ENCODE peak calls at places on chromosome 5, in five cellular contexts. One of them, this sample, is unnamed.

GRCh38 chr5:150987746-150988145 is 32.6 kb upstream of the GPX3 start:
- DNase-seq in PC-3: peak
- DNase-seq in NB4: no peak
- DNase-seq in sigmoid colon: no peak
- DNase-seq in body of pancreas: no peak
- DNase-seq in this sample: no peak

GRCh38 chr5:95838001-95838520 is 15.5 kb upstream of the GLRX start:
- DNase-seq in PC-3: no peak
- DNase-seq in sigmoid colon: no peak
- DNase-seq in NB4: no peak
- DNase-seq in body of pancreas: no peak
- DNase-seq in this sample: no peak

GRCh38 chr5:34563951-34564705 is 92.0 kb upstream of the RAI14 start:
- DNase-seq in body of pancreas: peak
- DNase-seq in PC-3: peak
- DNase-seq in NB4: no peak
- DNase-seq in sigmoid colon: no peak
- DNase-seq in this sample: no peak

GRCh38 chr5:177311361-177311722 is 356 bp downstream of the MXD3 start:
- DNase-seq in PC-3: peak
- DNase-seq in body of pancreas: no peak
- DNase-seq in NB4: peak
- DNase-seq in sigmoid colon: no peak
- DNase-seq in this sample: no peak

GRCh38 chr5:170631471-170632195 is 127.8 kb downstream of the KCNIP1 start:
- DNase-seq in NB4: no peak
- DNase-seq in PC-3: no peak
- DNase-seq in body of pancreas: peak
- DNase-seq in sigmoid colon: peak
- DNase-seq in this sample: no peak

GRCh38 chr5:125450803-125451202 is 704.4 kb upstream of the ZNF608 start:
- DNase-seq in sigmoid colon: no peak
- DNase-seq in body of pancreas: no peak
- DNase-seq in NB4: no peak
- DNase-seq in PC-3: no peak
- DNase-seq in this sample: no peak

GRCh38 chr5:56637321-56637920 is 177.9 kb upstream of the MAP3K1 start:
- DNase-seq in NB4: no peak
- DNase-seq in sigmoid colon: no peak
- DNase-seq in PC-3: peak
- DNase-seq in body of pancreas: peak
- DNase-seq in this sample: no peak

GRCh38 chr5:157253547-157253946 is 12.4 kb upstream of the CYFIP2 start:
- DNase-seq in body of pancreas: peak
- DNase-seq in PC-3: peak
- DNase-seq in sigmoid colon: no peak
- DNase-seq in NB4: peak
- DNase-seq in this sample: peak

GRCh38 chr5:80128129-80128528 is 93.0 kb downstream of the THBS4 start:
- DNase-seq in body of pancreas: no peak
- DNase-seq in NB4: no peak
- DNase-seq in PC-3: peak
- DNase-seq in sigmoid colon: no peak
- DNase-seq in this sample: no peak

GRCh38 chr5:7650755-7651154 is 200.2 kb downstream of the CFAP90 start:
- DNase-seq in NB4: no peak
- DNase-seq in body of pancreas: no peak
- DNase-seq in PC-3: no peak
- DNase-seq in sigmoid colon: peak
- DNase-seq in this sample: no peak

GRCh38 chr5:135203593-135204036 is 169.6 kb upstream of the PITX1 start:
- DNase-seq in body of pancreas: no peak
- DNase-seq in NB4: peak
- DNase-seq in PC-3: peak
- DNase-seq in sigmoid colon: no peak
- DNase-seq in this sample: no peak

GRCh38 chr5:10144040-10144439 is 105.6 kb downstream of the ATPSCKMT start:
- DNase-seq in body of pancreas: no peak
- DNase-seq in PC-3: no peak
- DNase-seq in NB4: no peak
- DNase-seq in sigmoid colon: no peak
- DNase-seq in this sample: no peak

GRCh38 chr5:10145922-10146321 is 103.8 kb downstream of the ATPSCKMT start:
- DNase-seq in NB4: peak
- DNase-seq in body of pancreas: no peak
- DNase-seq in sigmoid colon: no peak
- DNase-seq in PC-3: peak
- DNase-seq in this sample: no peak

GRCh38 chr5:10138385-10139057 is 111.2 kb downstream of the ATPSCKMT start:
- DNase-seq in sigmoid colon: no peak
- DNase-seq in NB4: no peak
- DNase-seq in body of pancreas: no peak
- DNase-seq in PC-3: no peak
- DNase-seq in this sample: no peak

GRCh38 chr5:10140195-10140973 is 109.3 kb downstream of the ATPSCKMT start:
- DNase-seq in NB4: peak
- DNase-seq in sigmoid colon: no peak
- DNase-seq in PC-3: peak
- DNase-seq in body of pancreas: no peak
- DNase-seq in this sample: no peak
- TF ChIP-seq CTCF in NB4: peak
- TF ChIP-seq CTCF in sigmoid colon: no peak
- TF ChIP-seq CTCF in PC-3: peak
- TF ChIP-seq CTCF in body of pancreas: no peak
- TF ChIP-seq CTCF in this sample: no peak

DNA sequence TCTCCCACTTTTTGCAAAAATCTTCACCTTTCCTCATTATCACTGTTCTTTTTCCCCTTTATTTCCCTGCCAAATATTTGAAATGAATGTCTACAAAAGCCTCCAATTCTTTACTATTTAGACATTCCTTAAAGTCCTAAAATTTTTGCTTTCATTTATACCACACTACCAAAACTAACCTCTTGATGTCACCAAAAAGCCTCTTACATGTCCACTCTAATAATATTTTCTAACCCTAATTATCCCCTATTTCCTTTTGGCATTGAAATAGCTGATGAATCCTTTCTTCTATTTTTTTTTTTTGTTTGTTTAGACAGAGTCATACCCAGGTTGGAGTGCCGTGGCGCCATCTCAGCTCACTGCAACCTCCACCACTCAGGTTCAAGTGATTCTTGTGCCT is 32.3 kb upstream of the NRG2 start:
- DNase-seq in PC-3: peak
- DNase-seq in sigmoid colon: no peak
- DNase-seq in body of pancreas: no peak
- DNase-seq in NB4: peak
- DNase-seq in this sample: no peak
- TF ChIP-seq CTCF in PC-3: peak
- TF ChIP-seq CTCF in sigmoid colon: no peak
- TF ChIP-seq CTCF in body of pancreas: peak
- TF ChIP-seq CTCF in NB4: no peak
- TF ChIP-seq CTCF in this sample: no peak

GRCh38 chr5:43007911-43008368 is 32.2 kb downstream of the ANXA2R start:
- DNase-seq in PC-3: peak
- DNase-seq in sigmoid colon: peak
- DNase-seq in NB4: peak
- DNase-seq in body of pancreas: peak
- DNase-seq in this sample: peak
- TF ChIP-seq CTCF in PC-3: peak
- TF ChIP-seq CTCF in sigmoid colon: no peak
- TF ChIP-seq CTCF in NB4: no peak
- TF ChIP-seq CTCF in body of pancreas: no peak
- TF ChIP-seq CTCF in this sample: no peak

DNA sequence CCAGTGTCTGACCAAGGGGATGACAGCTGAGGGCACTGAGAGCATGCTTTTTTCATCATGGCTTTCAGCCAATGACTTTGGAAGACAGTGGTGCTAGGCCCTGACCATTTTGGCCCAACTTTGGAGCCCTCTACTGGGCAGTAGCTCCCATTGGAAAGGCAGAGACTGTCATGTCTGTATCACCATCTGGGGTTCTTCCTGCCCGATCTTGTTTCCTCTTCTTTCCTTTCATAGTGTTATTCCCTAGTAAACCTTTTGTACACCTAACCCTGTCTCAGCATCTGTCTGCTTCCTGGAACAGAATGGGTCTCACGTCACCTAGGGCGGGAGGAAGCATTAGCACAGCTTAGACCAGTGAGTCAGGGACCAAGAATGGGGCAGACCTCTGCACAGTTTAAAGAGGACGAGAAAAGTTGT is 97.4 kb upstream of the MAST4 start:
- DNase-seq in NB4: peak
- DNase-seq in PC-3: peak
- DNase-seq in sigmoid colon: no peak
- DNase-seq in body of pancreas: no peak
- DNase-seq in this sample: no peak
- TF ChIP-seq CTCF in NB4: peak
- TF ChIP-seq CTCF in PC-3: no peak
- TF ChIP-seq CTCF in sigmoid colon: no peak
- TF ChIP-seq CTCF in body of pancreas: no peak
- TF ChIP-seq CTCF in this sample: no peak

DNA sequence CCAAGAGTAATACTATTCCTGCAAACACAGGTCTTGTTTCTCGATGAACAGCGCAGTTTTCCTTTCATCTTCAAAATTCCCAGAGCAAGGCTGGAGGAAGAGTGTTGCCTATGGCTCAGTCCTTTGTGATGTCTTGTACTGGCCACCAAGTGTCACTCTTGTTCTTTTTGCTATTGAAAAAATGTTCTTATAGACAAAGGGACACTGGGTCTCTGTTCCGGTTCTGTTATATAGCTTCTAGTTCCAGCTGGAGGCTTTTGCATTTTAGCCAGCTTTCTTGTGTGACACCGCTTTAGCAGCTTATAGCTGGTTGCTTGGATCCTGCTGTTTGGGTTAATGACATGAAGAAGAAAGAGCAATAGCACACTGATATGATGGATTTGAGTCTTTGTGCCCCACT is 343.7 kb upstream of the KCNN2 start:
- DNase-seq in PC-3: no peak
- DNase-seq in sigmoid colon: no peak
- DNase-seq in body of pancreas: no peak
- DNase-seq in NB4: no peak
- DNase-seq in this sample: no peak
- TF ChIP-seq CTCF in PC-3: peak
- TF ChIP-seq CTCF in sigmoid colon: no peak
- TF ChIP-seq CTCF in body of pancreas: peak
- TF ChIP-seq CTCF in NB4: no peak
- TF ChIP-seq CTCF in this sample: no peak

GRCh38 chr5:140148508-140148907 is 22.8 kb downstream of the IGIP start:
- DNase-seq in NB4: no peak
- DNase-seq in sigmoid colon: no peak
- DNase-seq in PC-3: no peak
- DNase-seq in body of pancreas: no peak
- DNase-seq in this sample: no peak
- TF ChIP-seq CTCF in NB4: no peak
- TF ChIP-seq CTCF in sigmoid colon: no peak
- TF ChIP-seq CTCF in PC-3: no peak
- TF ChIP-seq CTCF in body of pancreas: no peak
- TF ChIP-seq CTCF in this sample: no peak

GRCh38 chr5:1511651-1512540 is 11.9 kb downstream of the LPCAT1 start:
- DNase-seq in NB4: peak
- DNase-seq in sigmoid colon: peak
- DNase-seq in body of pancreas: peak
- DNase-seq in PC-3: peak
- DNase-seq in this sample: peak
- TF ChIP-seq CTCF in NB4: peak
- TF ChIP-seq CTCF in sigmoid colon: no peak
- TF ChIP-seq CTCF in body of pancreas: no peak
- TF ChIP-seq CTCF in PC-3: peak
- TF ChIP-seq CTCF in this sample: no peak

GRCh38 chr5:76953551-76954382 is 922 bp downstream of the CRHBP start:
- DNase-seq in NB4: no peak
- DNase-seq in sigmoid colon: no peak
- DNase-seq in body of pancreas: no peak
- DNase-seq in PC-3: no peak
- DNase-seq in this sample: no peak
- TF ChIP-seq CTCF in NB4: no peak
- TF ChIP-seq CTCF in sigmoid colon: no peak
- TF ChIP-seq CTCF in body of pancreas: no peak
- TF ChIP-seq CTCF in PC-3: no peak
- TF ChIP-seq CTCF in this sample: no peak

GRCh38 chr5:101728933-101729332 is 567.2 kb downstream of the SLCO4C1 start:
- DNase-seq in sigmoid colon: no peak
- DNase-seq in body of pancreas: no peak
- DNase-seq in PC-3: no peak
- DNase-seq in NB4: peak
- DNase-seq in this sample: no peak
- TF ChIP-seq CTCF in sigmoid colon: no peak
- TF ChIP-seq CTCF in body of pancreas: no peak
- TF ChIP-seq CTCF in PC-3: peak
- TF ChIP-seq CTCF in NB4: no peak
- TF ChIP-seq CTCF in this sample: no peak

DNA sequence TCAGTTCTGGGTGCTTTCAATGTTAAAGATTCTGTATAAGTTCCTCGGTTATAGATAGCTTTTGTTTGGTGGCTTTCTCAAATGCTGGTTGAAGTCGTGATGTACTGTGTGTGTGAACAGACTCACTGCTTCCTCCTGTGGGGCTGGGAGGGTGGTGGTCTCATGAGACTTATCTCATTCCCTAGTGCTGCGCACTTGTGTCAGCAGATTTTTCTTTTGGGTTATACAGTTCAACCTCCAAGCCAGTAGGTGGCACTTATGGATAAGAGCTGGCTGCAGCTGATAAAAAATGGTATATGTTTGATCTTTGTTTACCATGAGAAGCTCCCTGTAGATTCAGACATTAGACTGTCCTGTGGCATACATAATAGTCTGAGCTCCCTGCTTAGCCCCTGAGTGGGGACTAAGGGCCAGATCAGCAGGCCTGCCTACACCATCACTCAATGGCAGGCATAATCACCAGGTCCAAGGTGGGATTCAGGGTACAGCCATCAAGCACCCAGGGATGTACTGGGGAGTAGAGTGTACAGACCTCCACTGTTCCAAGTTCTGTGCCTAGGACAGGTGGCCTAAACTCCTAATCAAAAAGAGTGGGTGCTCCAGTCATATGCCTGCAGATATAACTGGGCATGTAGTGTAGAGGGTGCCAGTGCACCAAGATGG is 174.2 kb downstream of the OXCT1 start:
- DNase-seq in NB4: peak
- DNase-seq in body of pancreas: no peak
- DNase-seq in PC-3: peak
- DNase-seq in sigmoid colon: no peak
- DNase-seq in this sample: no peak
- TF ChIP-seq CTCF in NB4: peak
- TF ChIP-seq CTCF in body of pancreas: no peak
- TF ChIP-seq CTCF in PC-3: peak
- TF ChIP-seq CTCF in sigmoid colon: no peak
- TF ChIP-seq CTCF in this sample: no peak